ENCODE peak calls at places on chromosome 5, in six cellular contexts. U is OCI-LY7, S is SK-N-SH, N is IMR-90, B is GM23248, C is H9. H is an unnamed sample.

GRCh38 chr5:20833081-20833627 is 845.2 kb upstream of the CDH18 start:
- DNase-seq in U (no peak), S (no peak), N (no peak), B (no peak), C (no peak), H (no peak)

GRCh38 chr5:16877267-16877935 is 58.7 kb downstream of the MYO10 start:
- DNase-seq in U (no peak), S (no peak), N (no peak), B (no peak), C (no peak), H (no peak)

GRCh38 chr5:174065528-174066189 is 20.2 kb downstream of the NSG2 start:
- DNase-seq in U (no peak), S (peak; percentile 63), N (no peak), B (no peak), C (no peak), H (no peak)

GRCh38 chr5:66171349-66172344 is 27.5 kb downstream of the SREK1 start:
- DNase-seq in U (peak; percentile 82), S (peak; percentile 34), N (peak; percentile 70), B (peak; percentile 84), C (no peak), H (peak; percentile 69)

GRCh38 chr5:159262472-159262858 is 625 bp upstream of the UBLCP1 start:
- DNase-seq in U (no peak), S (peak; percentile 33), N (peak; percentile 45), B (peak; percentile 21), C (no peak), H (no peak)

GRCh38 chr5:164581889-164582288 is 1076.5 kb downstream of the MAT2B start:
- DNase-seq in U (no peak), S (peak; percentile 59), N (no peak), B (no peak), C (no peak), H (no peak)

GRCh38 chr5:20680718-20681302 is 692.8 kb upstream of the CDH18 start:
- DNase-seq in U (no peak), S (no peak), N (no peak), B (peak; percentile 10), C (peak; percentile 31), H (peak; percentile 38)

GRCh38 chr5:53041071-53041692 is 52.0 kb downstream of the ITGA2 start:
- DNase-seq in U (no peak), S (no peak), N (peak; percentile 65), B (peak; percentile 64), C (no peak), H (peak; percentile 80)

GRCh38 chr5:68745459-68745858 is 348.4 kb upstream of the SLC30A5 start:
- DNase-seq in U (no peak), S (no peak), N (peak; percentile 2), B (peak; percentile 37), C (no peak), H (no peak)

GRCh38 chr5:141003791-141004601 is 37.7 kb downstream of the PCDHAC2 start:
- DNase-seq in U (no peak), S (peak; percentile 59), N (no peak), B (peak; percentile 4), C (peak; percentile 84), H (no peak)

GRCh38 chr5:9183989-9184388 is 361.9 kb downstream of the SEMA5A start:
- DNase-seq in U (no peak), S (no peak), N (no peak), B (no peak), C (no peak), H (no peak)

GRCh38 chr5:80686757-80687156 is 32.0 kb upstream of the DHFR start:
- DNase-seq in U (peak; percentile 19), S (no peak), N (peak; percentile 36), B (peak; percentile 46), C (no peak), H (no peak)

GRCh38 chr5:10288600-10289213 is 19.0 kb downstream of the CMBL start:
- DNase-seq in U (peak; percentile 91), S (no peak), N (no peak), B (no peak), C (no peak), H (peak; percentile 97)

GRCh38 chr5:88203977-88204735 is 64.5 kb downstream of the TMEM161B start:
- DNase-seq in U (no peak), S (no peak), N (peak; percentile 6), B (no peak), C (no peak), H (no peak)

GRCh38 chr5:69042915-69043795 is 50.7 kb upstream of the SLC30A5 start:
- DNase-seq in U (peak; percentile 89), S (peak; percentile 63), N (peak; percentile 93), B (peak; percentile 89), C (peak; percentile 83), H (peak; percentile 88)

GRCh38 chr5:80755634-80756033 is 100.9 kb upstream of the DHFR start:
- DNase-seq in U (peak; percentile 14), S (no peak), N (no peak), B (no peak), C (no peak), H (peak; percentile 89)

GRCh38 chr5:28012538-28012937 is 974.2 kb upstream of the CDH9 start:
- DNase-seq in U (no peak), S (no peak), N (no peak), B (peak; percentile 0), C (no peak), H (peak; percentile 40)

GRCh38 chr5:86374611-86375010 is 243.1 kb upstream of the COX7C start:
- DNase-seq in U (no peak), S (no peak), N (no peak), B (no peak), C (no peak), H (no peak)

GRCh38 chr5:1885476-1885755 is 2.7 kb upstream of the IRX4 start:
- DNase-seq in U (no peak), S (no peak), N (no peak), B (no peak), C (no peak), H (no peak)

GRCh38 chr5:158456756-158457155 is 597.8 kb upstream of the CLINT1 start:
- DNase-seq in U (no peak), S (peak; percentile 44), N (peak; percentile 94), B (peak; percentile 97), C (no peak), H (no peak)

GRCh38 chr5:181005791-181006190 is 17.1 kb downstream of the BTNL3 start:
- DNase-seq in U (no peak), S (no peak), N (no peak), B (no peak), C (no peak), H (no peak)

GRCh38 chr5:121968910-121969607 is 7.3 kb downstream of the SRFBP1 start:
- DNase-seq in U (no peak), S (no peak), N (peak; percentile 100), B (peak; percentile 97), C (no peak), H (no peak)

GRCh38 chr5:71703941-71704340 is 15.1 kb upstream of the CARTPT start:
- DNase-seq in U (no peak), S (no peak), N (no peak), B (no peak), C (peak; percentile 38), H (no peak)

GRCh38 chr5:2382776-2383677 is 368.4 kb downstream of the IRX2 start:
- DNase-seq in U (no peak), S (no peak), N (no peak), B (no peak), C (no peak), H (no peak)

GRCh38 chr5:133259199-133259997 is 207.6 kb downstream of the HSPA4 start:
- DNase-seq in U (no peak), S (no peak), N (no peak), B (no peak), C (no peak), H (peak; percentile 86)

GRCh38 chr5:68646142-68646541 is 430.6 kb downstream of the PIK3R1 start:
- DNase-seq in U (no peak), S (no peak), N (no peak), B (peak; percentile 2), C (no peak), H (no peak)

GRCh38 chr5:82564963-82565362 is 286.8 kb upstream of the RPS23 start:
- DNase-seq in U (no peak), S (no peak), N (no peak), B (no peak), C (no peak), H (no peak)

GRCh38 chr5:64210866-64211265 is 45.2 kb downstream of the RNF180 start:
- DNase-seq in U (no peak), S (no peak), N (peak; percentile 72), B (peak; percentile 91), C (no peak), H (no peak)

GRCh38 chr5:7941692-7942091 is 72.7 kb downstream of the MTRR start:
- DNase-seq in U (no peak), S (no peak), N (no peak), B (no peak), C (no peak), H (no peak)

GRCh38 chr5:36496471-36496870 is 109.9 kb upstream of the SLC1A3 start:
- DNase-seq in U (no peak), S (no peak), N (no peak), B (no peak), C (no peak), H (no peak)
- H2AFZ ChIP-seq in U (no peak overlapping the region), S (no peak overlapping the region), N (no peak overlapping the region), B (no peak overlapping the region), C (no peak overlapping the region), H (no peak overlapping the region)

GRCh38 chr5:90099099-90099498 is 310.5 kb downstream of the CETN3 start:
- DNase-seq in U (no peak), S (no peak), N (no peak), B (no peak), C (no peak), H (no peak)
- H2AFZ ChIP-seq in U (no peak overlapping the region), S (peak overlapping the region; percentile 4), N (no peak overlapping the region), B (no peak overlapping the region), C (no peak overlapping the region), H (no peak overlapping the region)

GRCh38 chr5:150729859-150730258 is 29.0 kb downstream of the DCTN4 start:
- DNase-seq in U (no peak), S (no peak), N (peak; percentile 41), B (no peak), C (no peak), H (no peak)

GRCh38 chr5:150734579-150735384 is 24.0 kb downstream of the DCTN4 start:
- DNase-seq in U (peak; percentile 14), S (no peak), N (no peak), B (no peak), C (no peak), H (no peak)

GRCh38 chr5:150731669-150732068 is 27.1 kb downstream of the DCTN4 start:
- DNase-seq in U (no peak), S (no peak), N (no peak), B (no peak), C (no peak), H (no peak)
- H2AFZ ChIP-seq in U (no peak overlapping the region), S (no peak overlapping the region), N (no peak overlapping the region), B (no peak overlapping the region), C (no peak overlapping the region), H (no peak overlapping the region)

GRCh38 chr5:76388791-76389512 is 14.1 kb upstream of the IQGAP2 start:
- DNase-seq in U (no peak), S (no peak), N (no peak), B (no peak), C (no peak), H (no peak)

GRCh38 chr5:76386360-76386759 is 16.7 kb upstream of the IQGAP2 start:
- DNase-seq in U (no peak), S (no peak), N (no peak), B (no peak), C (no peak), H (no peak)

GRCh38 chr5:76391014-76391413 is 12.1 kb upstream of the IQGAP2 start:
- DNase-seq in U (no peak), S (no peak), N (no peak), B (no peak), C (no peak), H (no peak)

GRCh38 chr5:76388236-76388635 is 14.8 kb upstream of the IQGAP2 start:
- DNase-seq in U (no peak), S (no peak), N (no peak), B (no peak), C (no peak), H (no peak)

GRCh38 chr5:76389513-76390154 is 13.5 kb upstream of the IQGAP2 start:
- DNase-seq in U (no peak), S (no peak), N (no peak), B (no peak), C (no peak), H (no peak)
- H2AFZ ChIP-seq in U (no peak overlapping the region), S (no peak overlapping the region), N (no peak overlapping the region), B (no peak overlapping the region), C (no peak overlapping the region), H (no peak overlapping the region)

H was measured in MM.1S.